ENCODE peak calls at places on chromosomes 6 and 20, in nine cellular contexts. One of them, this sample, is unnamed.

GRCh38 chr20:59165794-59166709 is 2.4 kb downstream of the ZNF831 start:
- DNase-seq in OCI-LY7: peak
- DNase-seq in A549: no peak
- DNase-seq in tibial nerve: no peak
- DNase-seq in endodermal cell: peak
- DNase-seq in left lung: no peak
- DNase-seq in heart right ventricle: no peak
- DNase-seq in lower lobe of right lung: no peak
- DNase-seq in IMR-90: no peak
- DNase-seq in this sample: no peak

GRCh38 chr6:54431466-54431865 is 123.2 kb downstream of the TINAG start:
- DNase-seq in A549: no peak
- DNase-seq in OCI-LY7: no peak
- DNase-seq in endodermal cell: no peak
- DNase-seq in lower lobe of right lung: no peak
- DNase-seq in left lung: no peak
- DNase-seq in heart right ventricle: no peak
- DNase-seq in tibial nerve: no peak
- DNase-seq in IMR-90: peak
- DNase-seq in this sample: peak

GRCh38 chr6:40719671-40720374 is 132.7 kb upstream of the LRFN2 start:
- DNase-seq in tibial nerve: peak
- DNase-seq in A549: no peak
- DNase-seq in IMR-90: peak
- DNase-seq in lower lobe of right lung: no peak
- DNase-seq in endodermal cell: peak
- DNase-seq in heart right ventricle: no peak
- DNase-seq in OCI-LY7: peak
- DNase-seq in left lung: no peak
- DNase-seq in this sample: peak

GRCh38 chr6:5085638-5086293 is 625 bp downstream of the PPP1R3G start:
- DNase-seq in IMR-90: peak
- DNase-seq in tibial nerve: no peak
- DNase-seq in A549: peak
- DNase-seq in OCI-LY7: no peak
- DNase-seq in endodermal cell: peak
- DNase-seq in left lung: no peak
- DNase-seq in lower lobe of right lung: no peak
- DNase-seq in heart right ventricle: no peak
- DNase-seq in this sample: peak

GRCh38 chr6:125310994-125311649 is 9.4 kb upstream of the HDDC2 start:
- DNase-seq in IMR-90: peak
- DNase-seq in A549: peak
- DNase-seq in left lung: no peak
- DNase-seq in OCI-LY7: peak
- DNase-seq in heart right ventricle: peak
- DNase-seq in lower lobe of right lung: no peak
- DNase-seq in endodermal cell: peak
- DNase-seq in tibial nerve: peak
- DNase-seq in this sample: peak

GRCh38 chr6:4319992-4320683 is 184.8 kb upstream of the ECI2 start:
- DNase-seq in lower lobe of right lung: no peak
- DNase-seq in A549: peak
- DNase-seq in tibial nerve: no peak
- DNase-seq in heart right ventricle: peak
- DNase-seq in endodermal cell: no peak
- DNase-seq in left lung: no peak
- DNase-seq in OCI-LY7: no peak
- DNase-seq in IMR-90: peak
- DNase-seq in this sample: peak

GRCh38 chr6:30763618-30764489 is 19.5 kb upstream of the IER3 start:
- DNase-seq in OCI-LY7: no peak
- DNase-seq in tibial nerve: no peak
- DNase-seq in endodermal cell: peak
- DNase-seq in left lung: no peak
- DNase-seq in A549: peak
- DNase-seq in heart right ventricle: no peak
- DNase-seq in IMR-90: peak
- DNase-seq in lower lobe of right lung: no peak
- DNase-seq in this sample: no peak

GRCh38 chr20:19609642-19610223 is 148.3 kb upstream of the RIN2 start:
- DNase-seq in endodermal cell: no peak
- DNase-seq in IMR-90: no peak
- DNase-seq in A549: no peak
- DNase-seq in left lung: no peak
- DNase-seq in heart right ventricle: no peak
- DNase-seq in lower lobe of right lung: no peak
- DNase-seq in OCI-LY7: no peak
- DNase-seq in tibial nerve: no peak
- DNase-seq in this sample: no peak

GRCh38 chr6:139637766-139638165 is 263.3 kb upstream of the CITED2 start:
- DNase-seq in lower lobe of right lung: no peak
- DNase-seq in tibial nerve: no peak
- DNase-seq in A549: no peak
- DNase-seq in IMR-90: no peak
- DNase-seq in heart right ventricle: no peak
- DNase-seq in OCI-LY7: no peak
- DNase-seq in endodermal cell: no peak
- DNase-seq in left lung: no peak
- DNase-seq in this sample: no peak

GRCh38 chr6:5205035-5205469 is 55.7 kb downstream of the LYRM4 start:
- DNase-seq in heart right ventricle: no peak
- DNase-seq in endodermal cell: no peak
- DNase-seq in IMR-90: no peak
- DNase-seq in left lung: no peak
- DNase-seq in OCI-LY7: no peak
- DNase-seq in lower lobe of right lung: no peak
- DNase-seq in tibial nerve: no peak
- DNase-seq in A549: no peak
- DNase-seq in this sample: no peak

GRCh38 chr6:6913346-6913745 is 194.4 kb upstream of the RREB1 start:
- DNase-seq in heart right ventricle: no peak
- DNase-seq in lower lobe of right lung: no peak
- DNase-seq in endodermal cell: no peak
- DNase-seq in tibial nerve: no peak
- DNase-seq in left lung: no peak
- DNase-seq in IMR-90: no peak
- DNase-seq in A549: no peak
- DNase-seq in OCI-LY7: no peak
- DNase-seq in this sample: no peak

GRCh38 chr6:78808356-78808891 is 58.9 kb upstream of the IRAK1BP1 start:
- DNase-seq in IMR-90: no peak
- DNase-seq in OCI-LY7: peak
- DNase-seq in heart right ventricle: no peak
- DNase-seq in A549: no peak
- DNase-seq in lower lobe of right lung: no peak
- DNase-seq in endodermal cell: no peak
- DNase-seq in left lung: no peak
- DNase-seq in tibial nerve: no peak
- DNase-seq in this sample: no peak

GRCh38 chr6:101534821-101535220 is 141.3 kb downstream of the GRIK2 start:
- DNase-seq in IMR-90: peak
- DNase-seq in tibial nerve: no peak
- DNase-seq in lower lobe of right lung: no peak
- DNase-seq in OCI-LY7: no peak
- DNase-seq in endodermal cell: no peak
- DNase-seq in left lung: no peak
- DNase-seq in heart right ventricle: no peak
- DNase-seq in A549: no peak
- DNase-seq in this sample: no peak

GRCh38 chr20:3472105-3472504 is 1.3 kb downstream of the ATRN start:
- DNase-seq in A549: no peak
- DNase-seq in tibial nerve: no peak
- DNase-seq in IMR-90: no peak
- DNase-seq in heart right ventricle: no peak
- DNase-seq in endodermal cell: no peak
- DNase-seq in OCI-LY7: no peak
- DNase-seq in left lung: no peak
- DNase-seq in lower lobe of right lung: no peak
- DNase-seq in this sample: no peak

GRCh38 chr20:61526907-61527306 is 274.8 kb downstream of the CDH4 start:
- DNase-seq in A549: no peak
- DNase-seq in left lung: no peak
- DNase-seq in lower lobe of right lung: no peak
- DNase-seq in endodermal cell: no peak
- DNase-seq in tibial nerve: no peak
- DNase-seq in OCI-LY7: no peak
- DNase-seq in heart right ventricle: no peak
- DNase-seq in IMR-90: no peak
- DNase-seq in this sample: no peak

GRCh38 chr20:12153616-12154015 is 235.9 kb downstream of the BTBD3 start:
- DNase-seq in endodermal cell: no peak
- DNase-seq in lower lobe of right lung: no peak
- DNase-seq in left lung: no peak
- DNase-seq in tibial nerve: no peak
- DNase-seq in OCI-LY7: no peak
- DNase-seq in A549: no peak
- DNase-seq in heart right ventricle: no peak
- DNase-seq in IMR-90: peak
- DNase-seq in this sample: no peak

DNA sequence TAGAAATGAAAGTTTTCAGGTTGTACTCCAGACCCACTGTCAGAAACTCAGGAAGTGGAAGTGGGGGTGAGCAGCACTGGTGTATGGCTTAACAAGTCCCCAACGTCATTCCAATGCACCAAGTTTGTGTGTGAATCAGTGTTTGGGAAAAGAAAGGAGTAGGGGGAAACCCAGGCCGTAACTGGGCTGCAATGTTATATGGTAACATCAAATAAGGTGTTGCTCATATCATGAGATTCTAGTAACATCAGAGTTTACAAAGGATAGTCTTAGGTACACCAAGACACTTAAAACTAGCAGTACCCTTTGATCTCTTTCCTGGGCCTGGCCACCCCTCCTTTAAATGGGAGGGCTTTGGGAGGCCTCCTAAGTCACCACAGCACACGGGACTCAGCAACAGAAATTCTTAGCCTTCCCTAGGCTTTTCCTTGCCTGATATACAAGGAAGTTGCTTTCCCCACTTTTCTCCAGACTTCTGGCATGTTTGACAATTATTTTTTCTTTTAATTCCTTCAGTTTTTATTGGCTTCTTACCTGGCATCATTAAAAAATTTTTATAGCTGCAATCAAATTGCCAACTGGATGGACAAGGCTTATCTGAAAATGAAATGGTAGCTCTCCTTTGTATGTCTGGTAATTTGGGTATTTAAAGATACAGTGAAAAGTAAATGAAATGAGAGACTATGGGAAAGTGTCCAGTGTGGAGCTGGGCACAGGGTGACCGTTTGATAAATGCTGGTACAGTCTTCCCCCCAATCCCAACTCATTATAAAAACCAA is 15.1 kb downstream of the E2F3 start:
- DNase-seq in OCI-LY7: no peak
- DNase-seq in heart right ventricle: no peak
- DNase-seq in IMR-90: no peak
- DNase-seq in A549: no peak
- DNase-seq in endodermal cell: no peak
- DNase-seq in left lung: no peak
- DNase-seq in lower lobe of right lung: no peak
- DNase-seq in tibial nerve: no peak
- DNase-seq in this sample: no peak
- H3K4me3 ChIP-seq in OCI-LY7: no peak
- H3K4me3 ChIP-seq in heart right ventricle: no peak
- H3K4me3 ChIP-seq in IMR-90: no peak
- H3K4me3 ChIP-seq in A549: no peak
- H3K4me3 ChIP-seq in endodermal cell: no peak
- H3K4me3 ChIP-seq in left lung: no peak
- H3K4me3 ChIP-seq in lower lobe of right lung: no peak
- H3K4me3 ChIP-seq in tibial nerve: no peak
- H3K4me3 ChIP-seq in this sample: no peak

GRCh38 chr6:38018755-38019165 is 199.2 kb downstream of the ZFAND3 start:
- DNase-seq in OCI-LY7: no peak
- DNase-seq in endodermal cell: no peak
- DNase-seq in heart right ventricle: no peak
- DNase-seq in left lung: no peak
- DNase-seq in A549: no peak
- DNase-seq in lower lobe of right lung: no peak
- DNase-seq in tibial nerve: no peak
- DNase-seq in IMR-90: no peak
- DNase-seq in this sample: no peak
- TF ChIP-seq CTCF in OCI-LY7: no peak
- TF ChIP-seq CTCF in endodermal cell: peak
- TF ChIP-seq CTCF in heart right ventricle: no peak
- TF ChIP-seq CTCF in left lung: no peak
- TF ChIP-seq CTCF in A549: no peak
- TF ChIP-seq CTCF in lower lobe of right lung: no peak
- TF ChIP-seq CTCF in tibial nerve: no peak
- TF ChIP-seq CTCF in IMR-90: no peak
- TF ChIP-seq CTCF in this sample: no peak

GRCh38 chr6:45169815-45170214 is 158.3 kb upstream of the RUNX2 start:
- DNase-seq in lower lobe of right lung: no peak
- DNase-seq in tibial nerve: no peak
- DNase-seq in heart right ventricle: no peak
- DNase-seq in endodermal cell: no peak
- DNase-seq in A549: no peak
- DNase-seq in IMR-90: no peak
- DNase-seq in left lung: no peak
- DNase-seq in OCI-LY7: no peak
- DNase-seq in this sample: no peak

GRCh38 chr6:45174045-45174444 is 154.1 kb upstream of the RUNX2 start:
- DNase-seq in A549: no peak
- DNase-seq in left lung: no peak
- DNase-seq in IMR-90: no peak
- DNase-seq in OCI-LY7: no peak
- DNase-seq in endodermal cell: no peak
- DNase-seq in tibial nerve: no peak
- DNase-seq in heart right ventricle: no peak
- DNase-seq in lower lobe of right lung: no peak
- DNase-seq in this sample: no peak

GRCh38 chr6:45171380-45171779 is 156.8 kb upstream of the RUNX2 start:
- DNase-seq in tibial nerve: no peak
- DNase-seq in heart right ventricle: no peak
- DNase-seq in IMR-90: no peak
- DNase-seq in A549: no peak
- DNase-seq in OCI-LY7: no peak
- DNase-seq in left lung: no peak
- DNase-seq in lower lobe of right lung: no peak
- DNase-seq in endodermal cell: no peak
- DNase-seq in this sample: no peak

GRCh38 chr6:45170309-45170708 is 157.8 kb upstream of the RUNX2 start:
- DNase-seq in heart right ventricle: no peak
- DNase-seq in A549: no peak
- DNase-seq in IMR-90: no peak
- DNase-seq in lower lobe of right lung: no peak
- DNase-seq in OCI-LY7: no peak
- DNase-seq in tibial nerve: no peak
- DNase-seq in left lung: no peak
- DNase-seq in endodermal cell: no peak
- DNase-seq in this sample: no peak

GRCh38 chr6:45175272-45175671 is 152.9 kb upstream of the RUNX2 start:
- DNase-seq in tibial nerve: no peak
- DNase-seq in lower lobe of right lung: no peak
- DNase-seq in left lung: no peak
- DNase-seq in endodermal cell: no peak
- DNase-seq in OCI-LY7: no peak
- DNase-seq in heart right ventricle: no peak
- DNase-seq in IMR-90: no peak
- DNase-seq in A549: no peak
- DNase-seq in this sample: no peak
- H3K4me3 ChIP-seq in tibial nerve: no peak
- H3K4me3 ChIP-seq in lower lobe of right lung: no peak
- H3K4me3 ChIP-seq in left lung: no peak
- H3K4me3 ChIP-seq in endodermal cell: no peak
- H3K4me3 ChIP-seq in OCI-LY7: no peak
- H3K4me3 ChIP-seq in heart right ventricle: no peak
- H3K4me3 ChIP-seq in IMR-90: no peak
- H3K4me3 ChIP-seq in A549: no peak
- H3K4me3 ChIP-seq in this sample: no peak

GRCh38 chr6:19204445-19204844 is 632.7 kb upstream of the ID4 start:
- DNase-seq in heart right ventricle: no peak
- DNase-seq in lower lobe of right lung: no peak
- DNase-seq in OCI-LY7: no peak
- DNase-seq in IMR-90: no peak
- DNase-seq in left lung: no peak
- DNase-seq in tibial nerve: no peak
- DNase-seq in endodermal cell: no peak
- DNase-seq in A549: no peak
- DNase-seq in this sample: no peak
- TF ChIP-seq CTCF in heart right ventricle: no peak
- TF ChIP-seq CTCF in lower lobe of right lung: no peak
- TF ChIP-seq CTCF in OCI-LY7: peak
- TF ChIP-seq CTCF in IMR-90: no peak
- TF ChIP-seq CTCF in left lung: no peak
- TF ChIP-seq CTCF in tibial nerve: no peak
- TF ChIP-seq CTCF in endodermal cell: peak
- TF ChIP-seq CTCF in A549: no peak
- TF ChIP-seq CTCF in this sample: no peak

This sample was measured in foreskin fibroblast.